ENCODE peak calls at places on chromosome 17, in six cellular contexts. D is stomach; P is adrenal gland; O is CD4-positive, alpha-beta memory T cell; S is SK-N-SH; Z is CD8-positive, alpha-beta memory T cell. R is an unnamed sample.

GRCh38 chr17:17177186-17177585 is 28.9 kb downstream of the PLD6 start:
- DNase-seq in S (no peak), P (no peak), O (peak), D (no peak), Z (no peak), R (no peak)

GRCh38 chr17:57589151-57590034 is 155.7 kb downstream of the CCDC182 start:
- DNase-seq in S (no peak), Z (no peak), D (no peak), O (no peak), P (no peak), R (no peak)

GRCh38 chr17:82350182-82351030 is 8.6 kb upstream of the TEX19 start:
- DNase-seq in D (no peak), Z (no peak), O (no peak), P (no peak), S (no peak), R (no peak)

GRCh38 chr17:75194879-75195278 is 10.6 kb upstream of the NUP85 start:
- DNase-seq in P (no peak), S (no peak), Z (no peak), D (no peak), O (no peak), R (no peak)

GRCh38 chr17:28541439-28541838 is 11.0 kb downstream of the UNC119 start:
- DNase-seq in P (no peak), Z (no peak), D (no peak), S (no peak), O (no peak), R (no peak)

GRCh38 chr17:16477255-16477654 is 14.7 kb downstream of the LRRC75A start:
- DNase-seq in S (no peak), P (peak), O (no peak), Z (no peak), D (no peak), R (no peak)

GRCh38 chr17:53134546-53134945 is 688.2 kb upstream of the KIF2B start:
- DNase-seq in D (no peak), O (no peak), Z (no peak), S (no peak), P (no peak), R (no peak)

GRCh38 chr17:67942810-67943209 is 53.5 kb downstream of the C17orf58 start:
- DNase-seq in S (peak), P (no peak), Z (no peak), D (no peak), O (no peak), R (no peak)

GRCh38 chr17:80264048-80264792 is 3.6 kb downstream of the RNF213 start:
- DNase-seq in Z (peak), P (no peak), D (peak), S (no peak), O (peak), R (peak)

GRCh38 chr17:79942591-79943353 is 92.9 kb downstream of the TBC1D16 start:
- DNase-seq in O (no peak), S (no peak), D (no peak), Z (peak), P (peak), R (no peak)

DNA sequence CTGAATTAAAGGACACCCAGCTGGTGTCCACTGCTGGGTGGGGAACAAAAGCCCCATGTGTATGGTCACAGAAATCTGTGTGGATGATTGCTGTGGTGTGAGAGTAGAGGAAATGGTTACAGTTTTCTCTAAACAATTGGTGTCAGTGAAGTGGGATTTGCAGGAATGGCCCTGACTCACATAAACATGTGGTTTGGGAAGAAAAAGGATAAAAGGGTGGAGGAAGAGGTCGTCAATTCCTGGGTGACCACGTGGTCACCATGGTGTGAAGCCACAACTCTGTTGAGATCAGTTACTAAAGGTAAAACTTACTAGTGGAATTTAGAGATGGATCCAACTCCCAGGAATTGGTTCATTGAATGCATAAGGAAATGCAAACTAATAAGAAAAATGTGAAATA is 3.6 kb upstream of the TUBG2 start:
- DNase-seq in O (no peak), S (no peak), P (no peak), Z (no peak), D (no peak), R (no peak)
- H3K4me3 ChIP-seq in O (no peak), S (no peak), P (no peak), Z (no peak), D (no peak), R (no peak)

DNA sequence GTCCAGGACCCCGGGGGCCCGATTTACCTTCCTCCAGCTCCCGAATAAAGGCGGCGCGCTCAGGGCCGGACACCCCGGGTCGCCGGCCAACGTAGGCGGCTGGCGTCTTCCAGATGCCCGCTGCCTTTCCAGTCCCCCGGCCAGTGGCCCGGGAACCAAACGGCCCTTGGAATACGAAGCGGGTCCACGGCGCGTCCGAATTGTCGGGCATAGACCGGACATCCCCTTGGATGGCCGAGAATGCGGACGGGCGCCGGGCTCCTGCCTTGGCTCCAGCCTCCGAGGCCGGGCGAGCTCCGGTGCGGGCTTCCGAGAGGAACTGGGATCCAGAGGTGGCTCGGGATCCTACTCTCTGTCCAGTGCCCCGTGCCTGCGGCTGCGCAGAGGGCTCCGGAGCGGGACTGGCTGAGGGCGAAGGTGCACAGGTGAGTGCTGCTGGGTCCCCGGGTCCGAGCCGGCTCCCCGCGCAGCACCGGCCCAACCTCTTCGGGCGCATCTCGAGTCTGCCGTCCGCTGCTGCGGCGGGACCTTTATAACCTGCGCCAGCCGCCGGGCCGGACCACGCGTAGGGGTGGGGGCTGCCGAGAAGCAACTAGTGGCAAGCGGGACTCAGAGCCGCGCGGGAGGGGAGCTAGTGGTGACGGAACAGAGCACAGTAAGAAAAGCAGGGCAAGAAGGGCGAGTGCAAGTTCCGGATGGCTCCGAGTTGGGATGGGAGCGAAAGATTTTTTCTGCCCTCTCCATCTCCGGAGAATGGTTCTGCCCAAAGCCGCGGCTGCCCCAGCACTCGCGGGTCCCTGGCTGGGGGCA is at the start of gene HAP1:
- DNase-seq in S (peak), P (peak), O (peak), D (peak), Z (no peak), R (no peak)
- H3K27ac ChIP-seq in S (no peak), P (no peak), O (no peak), D (no peak), Z (no peak), R (no peak)

GRCh38 chr17:39923836-39924690 is 3.3 kb downstream of the ORMDL3 start:
- DNase-seq in O (no peak), Z (no peak), S (no peak), D (no peak), P (no peak), R (no peak)
- H3K4me3 ChIP-seq in O (no peak), Z (peak), S (no peak), D (no peak), P (no peak), R (peak)

DNA sequence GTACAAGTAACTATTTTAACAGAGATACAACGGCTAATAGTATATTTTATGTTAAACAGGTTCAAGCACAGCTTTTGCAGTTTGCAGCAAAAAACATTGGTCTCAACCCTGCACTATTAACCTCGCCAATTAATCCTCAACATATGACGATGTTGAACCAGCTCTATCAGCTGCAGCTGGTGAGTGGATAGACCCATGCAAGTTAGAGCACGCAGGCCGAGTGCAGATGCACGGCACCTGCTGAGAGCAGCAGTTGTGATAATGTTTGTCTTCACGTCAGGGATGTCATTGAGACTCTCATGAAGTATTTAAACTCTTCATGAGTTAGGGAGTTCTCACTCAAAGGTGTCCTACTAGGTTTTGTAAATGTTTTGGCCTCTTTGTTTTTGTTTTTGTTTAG is 45.6 kb downstream of the TMC6 start:
- DNase-seq in S (no peak), P (no peak), D (no peak), Z (no peak), O (no peak), R (no peak)
- H3K27ac ChIP-seq in S (no peak), P (no peak), D (no peak), Z (no peak), O (no peak), R (no peak)

GRCh38 chr17:5775098-5775497 is 190.8 kb upstream of the NLRP1 start:
- DNase-seq in S (no peak), P (no peak), O (no peak), D (no peak), Z (no peak), R (no peak)

GRCh38 chr17:5769936-5770335 is 185.6 kb upstream of the NLRP1 start:
- DNase-seq in Z (no peak), D (no peak), O (no peak), S (no peak), P (no peak), R (no peak)

GRCh38 chr17:5772720-5773119 is 188.4 kb upstream of the NLRP1 start:
- DNase-seq in O (no peak), S (no peak), D (no peak), Z (no peak), P (no peak), R (no peak)

GRCh38 chr17:5773942-5774341 is 189.6 kb upstream of the NLRP1 start:
- DNase-seq in S (no peak), P (no peak), O (no peak), Z (no peak), D (no peak), R (no peak)

DNA sequence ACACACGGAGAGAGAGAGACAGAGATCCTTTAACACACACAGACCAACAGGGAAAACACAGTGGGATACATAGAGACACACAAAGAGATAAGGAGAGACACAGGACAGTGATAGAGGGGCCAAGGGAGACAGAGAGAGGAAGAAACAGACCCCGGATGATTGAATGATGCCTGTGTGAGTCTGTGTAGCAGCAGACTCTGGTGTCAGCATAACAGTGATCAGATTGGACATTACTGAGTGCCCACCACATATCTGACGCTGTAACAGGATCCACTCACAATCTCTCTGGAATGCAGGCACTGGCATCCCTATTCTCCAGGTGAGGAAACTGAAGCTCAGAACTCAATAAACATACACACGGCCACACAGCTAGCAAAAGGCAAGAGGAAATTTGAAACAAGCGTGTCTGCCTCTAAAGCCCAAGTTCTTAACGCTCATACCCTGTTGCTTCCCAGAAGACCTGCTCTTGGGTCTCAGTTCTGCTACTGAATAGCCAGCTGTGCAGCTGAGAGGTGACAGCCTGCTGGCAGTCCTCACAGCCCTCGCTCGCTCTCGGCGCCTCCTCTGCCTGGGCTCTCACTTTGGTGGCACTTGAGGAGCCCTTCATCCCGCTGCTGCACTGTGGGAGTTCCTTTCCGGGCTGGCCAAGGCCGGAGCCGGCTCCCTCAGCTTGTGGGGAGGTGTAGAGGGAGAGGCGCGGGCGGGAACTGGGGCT is 186.4 kb upstream of the NLRP1 start:
- DNase-seq in P (no peak), D (no peak), S (no peak), Z (no peak), O (no peak), R (no peak)
- H3K4me3 ChIP-seq in P (no peak), D (no peak), S (no peak), Z (no peak), O (no peak), R (no peak)

DNA sequence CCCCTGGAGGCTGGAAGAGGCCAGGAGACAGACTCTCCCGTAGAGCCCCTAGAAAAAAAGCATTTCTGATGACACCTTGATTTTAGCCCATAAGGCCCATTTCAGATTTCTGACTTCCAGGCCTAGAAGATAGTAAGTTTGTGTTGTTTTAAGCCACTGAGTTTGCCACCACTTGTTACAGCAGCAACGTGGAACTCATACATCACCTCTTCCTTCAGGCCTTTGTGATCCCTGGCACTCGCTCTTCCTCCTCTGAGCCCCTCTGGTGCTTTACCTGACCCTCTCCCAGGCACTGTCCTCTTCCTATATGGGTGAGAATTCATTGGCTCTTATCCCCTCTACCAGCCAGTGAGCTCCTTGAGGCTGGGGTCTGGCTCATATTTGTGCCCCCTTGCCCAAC is 18.7 kb upstream of the KRT19 start:
- DNase-seq in O (no peak), P (no peak), Z (no peak), S (no peak), D (no peak), R (no peak)
- H3K27ac ChIP-seq in O (no peak), P (no peak), Z (no peak), S (peak), D (no peak), R (no peak)

GRCh38 chr17:27478901-27479531 is 22.8 kb downstream of the KSR1 start:
- DNase-seq in O (no peak), S (no peak), P (no peak), Z (no peak), D (no peak), R (no peak)
- H3K4me3 ChIP-seq in O (no peak), S (no peak), P (no peak), Z (no peak), D (no peak), R (no peak)

R was measured in CD8-positive, alpha-beta T cell.